ENCODE peak calls at places on chromosome 15, in five cellular contexts. V, W, Y, U and I are unnamed samples.
A peak's percentile ranks its signal among the peaks of the same experiment; 100 is the strongest.

GRCh38 chr15:25684521-25685215 is 178.5 kb downstream of the ATP10A start:
- DNase-seq in W (peak; percentile 57), U (no peak), V (peak; percentile 69), Y (peak; percentile 82), I (no peak)

GRCh38 chr15:25703726-25704125 is 159.4 kb downstream of the ATP10A start:
- DNase-seq in U (no peak), V (no peak), W (no peak), Y (no peak), I (no peak)

GRCh38 chr15:56987286-56987685 is 68.8 kb downstream of the TCF12 start:
- DNase-seq in Y (no peak), W (no peak), U (no peak), V (no peak), I (no peak)

GRCh38 chr15:89704411-89704810 is 13.8 kb downstream of the WDR93 start:
- DNase-seq in Y (peak; percentile 15), W (no peak), V (no peak), U (no peak), I (no peak)

GRCh38 chr15:92164327-92165000 is 229.2 kb upstream of the ST8SIA2 start:
- DNase-seq in V (no peak), W (no peak), Y (peak; percentile 56), U (no peak), I (no peak)

GRCh38 chr15:56241374-56242085 is 2.1 kb downstream of the RFX7 start:
- DNase-seq in Y (peak; percentile 19), V (no peak), W (peak; percentile 31), U (no peak), I (no peak)

GRCh38 chr15:48696627-48697312 is 51.3 kb upstream of the FBN1 start:
- DNase-seq in Y (no peak), U (no peak), V (no peak), W (no peak), I (no peak)

GRCh38 chr15:31200735-31201151 is 99.2 kb upstream of the TRPM1 start:
- DNase-seq in W (peak; percentile 62), Y (peak; percentile 90), V (peak; percentile 65), U (peak; percentile 83), I (peak; percentile 74)

GRCh38 chr15:101048191-101049011 is 129.2 kb downstream of the LRRK1 start:
- DNase-seq in Y (no peak), W (no peak), U (no peak), V (no peak), I (peak; percentile 36)

GRCh38 chr15:42919794-42920280 is 741 bp downstream of the TTBK2 start:
- DNase-seq in W (peak; percentile 23), V (no peak), U (no peak), Y (peak; percentile 38), I (peak; percentile 13)

GRCh38 chr15:48440084-48440483 is 108.9 kb downstream of the DUT start:
- DNase-seq in V (peak; percentile 48), Y (peak; percentile 70), U (peak; percentile 42), W (peak; percentile 90), I (no peak)

GRCh38 chr15:78623786-78624497 is 3.1 kb upstream of the CHRNA3 start:
- DNase-seq in V (no peak), Y (no peak), W (no peak), U (no peak), I (no peak)

GRCh38 chr15:98776607-98777281 is 128.4 kb downstream of the IGF1R start:
- DNase-seq in U (no peak), W (peak; percentile 50), Y (peak; percentile 60), V (peak; percentile 39), I (peak; percentile 57)

GRCh38 chr15:47367991-47368390 is 349.3 kb upstream of the SEMA6D start:
- DNase-seq in U (no peak), Y (no peak), V (no peak), W (no peak), I (no peak)

GRCh38 chr15:88615303-88616107 is 5.6 kb upstream of the AEN start:
- DNase-seq in V (no peak), Y (no peak), W (no peak), U (no peak), I (no peak)

GRCh38 chr15:73930371-73930770 is 4.1 kb downstream of the LOXL1 start:
- DNase-seq in U (peak; percentile 82), Y (peak; percentile 84), V (peak; percentile 75), W (peak; percentile 76), I (no peak)

GRCh38 chr15:77464129-77464865 is 43.6 kb downstream of the HMG20A start:
- DNase-seq in W (no peak), V (no peak), U (no peak), Y (no peak), I (no peak)

GRCh38 chr15:86021281-86022264 is 58.1 kb upstream of the AGBL1 start:
- DNase-seq in Y (no peak), W (no peak), U (no peak), V (peak; percentile 26), I (no peak)

GRCh38 chr15:42073418-42073817 is 20.9 kb downstream of the PLA2G4D start:
- DNase-seq in W (no peak), V (no peak), Y (no peak), U (no peak), I (no peak)

GRCh38 chr15:71275098-71275497 is 159.8 kb downstream of the THSD4 start:
- DNase-seq in U (no peak), V (no peak), Y (peak; percentile 55), W (peak; percentile 69), I (no peak)

GRCh38 chr15:64850778-64851502 is 9.2 kb downstream of the PLEKHO2 start:
- DNase-seq in Y (no peak), V (no peak), W (no peak), U (no peak), I (no peak)

GRCh38 chr15:57538822-57539221 is 52.9 kb upstream of the MYZAP start:
- DNase-seq in V (no peak), Y (no peak), W (no peak), U (no peak), I (no peak)

GRCh38 chr15:51735211-51735610 is 2.2 kb downstream of the LYSMD2 start:
- DNase-seq in Y (no peak), W (no peak), U (no peak), V (no peak), I (no peak)

GRCh38 chr15:51735611-51736010 is 1.8 kb downstream of the LYSMD2 start:
- DNase-seq in V (no peak), W (no peak), U (no peak), Y (no peak), I (no peak)

GRCh38 chr15:51732661-51733060 is 4.8 kb downstream of the LYSMD2 start:
- DNase-seq in Y (no peak), U (no peak), W (no peak), V (no peak), I (no peak)

GRCh38 chr15:51736069-51736468 is 1.4 kb downstream of the LYSMD2 start:
- DNase-seq in Y (peak; percentile 37), U (no peak), W (no peak), V (no peak), I (no peak)

DNA sequence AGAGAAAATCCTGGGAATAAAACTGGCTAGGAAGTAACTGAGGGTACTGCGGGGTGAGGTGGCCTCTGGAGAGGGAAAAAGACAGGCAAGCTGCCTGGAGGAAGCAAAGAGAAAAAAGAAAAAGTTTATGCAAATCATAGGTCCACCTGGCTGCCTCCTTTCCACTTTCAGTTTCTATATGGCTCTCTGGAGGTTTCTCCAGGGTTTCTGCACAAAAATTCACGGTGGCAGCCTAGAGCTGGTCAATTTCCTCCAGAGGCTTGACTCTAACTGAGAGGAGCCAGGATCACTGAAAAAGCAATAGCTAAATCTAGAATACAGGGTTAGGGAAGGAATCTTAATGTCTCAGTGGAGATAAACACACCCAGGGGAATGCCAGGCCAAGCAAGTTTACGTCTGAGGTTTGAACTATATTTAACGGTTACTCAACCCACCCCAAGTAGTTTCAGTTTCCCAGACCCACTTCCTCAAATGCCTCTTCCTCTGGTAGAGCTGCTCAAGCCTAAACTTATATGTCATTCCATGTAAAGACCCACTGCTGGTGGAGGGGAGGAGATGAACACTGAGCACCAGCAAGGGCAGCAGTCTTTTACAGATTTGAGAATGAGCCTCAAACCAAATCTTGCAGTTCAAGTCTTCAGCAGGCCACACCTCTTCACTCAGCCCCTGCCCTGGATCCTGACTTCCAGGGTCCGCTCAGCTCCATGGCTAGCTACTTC is 5.7 kb downstream of the LYSMD2 start:
- DNase-seq in Y (peak; percentile 82), U (no peak), V (no peak), W (peak; percentile 78), I (peak; percentile 49)
- H3K4me1 ChIP-seq in Y (no peaks in the 10 kb centered on the region), U (peaks cover 13% of the 10 kb centered on the region), V (peaks cover 70% of the 10 kb centered on the region), W (peaks cover 12% of the 10 kb centered on the region), I (peaks cover 72% of the 10 kb centered on the region)

GRCh38 chr15:50119063-50119700 is at the start of gene ATP8B4:
- DNase-seq in W (no peak), V (no peak), U (no peak), Y (peak; percentile 10), I (no peak)
- TF ChIP-seq CTCF in W (no peak), V (no peak), U (no peak), Y (no peak), I (no peak)

GRCh38 chr15:75161106-75161505 is 40.6 kb upstream of the C15orf39 start:
- DNase-seq in Y (no peak), V (no peak), U (no peak), W (no peak), I (no peak)

GRCh38 chr15:75167588-75168076 is 34.0 kb upstream of the C15orf39 start:
- DNase-seq in V (no peak), Y (peak; percentile 63), U (no peak), W (peak; percentile 70), I (no peak)

GRCh38 chr15:75161788-75162414 is 39.8 kb upstream of the C15orf39 start:
- DNase-seq in Y (peak; percentile 65), U (no peak), V (peak; percentile 59), W (peak; percentile 31), I (no peak)

GRCh38 chr15:75163150-75163564 is 38.5 kb upstream of the C15orf39 start:
- DNase-seq in U (no peak), V (no peak), Y (no peak), W (no peak), I (no peak)

DNA sequence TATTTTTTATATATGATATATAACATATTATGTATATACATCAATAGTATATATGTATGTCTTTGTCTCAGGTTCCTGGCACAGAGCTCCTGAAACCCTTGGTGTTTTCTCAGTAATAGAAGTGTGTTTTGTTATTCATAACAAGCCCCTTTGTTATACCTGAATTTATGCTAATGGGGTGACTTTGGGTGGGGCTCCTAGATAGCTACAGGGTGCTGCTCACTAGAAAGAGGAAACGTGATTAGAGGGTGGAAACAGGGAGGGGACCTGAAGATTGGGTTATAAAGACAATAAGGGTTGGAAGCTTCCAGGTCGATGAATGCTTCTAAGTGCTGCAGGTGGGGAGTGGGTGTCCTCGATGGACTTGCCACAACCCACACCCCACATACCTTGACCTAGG is 37.1 kb upstream of the C15orf39 start:
- DNase-seq in V (no peak), U (no peak), Y (no peak), W (no peak), I (no peak)
- H3K27ac ChIP-seq in V (no peak overlapping the region), U (no peak overlapping the region), Y (no peak overlapping the region), W (no peak overlapping the region), I (no peak overlapping the region)

DNA sequence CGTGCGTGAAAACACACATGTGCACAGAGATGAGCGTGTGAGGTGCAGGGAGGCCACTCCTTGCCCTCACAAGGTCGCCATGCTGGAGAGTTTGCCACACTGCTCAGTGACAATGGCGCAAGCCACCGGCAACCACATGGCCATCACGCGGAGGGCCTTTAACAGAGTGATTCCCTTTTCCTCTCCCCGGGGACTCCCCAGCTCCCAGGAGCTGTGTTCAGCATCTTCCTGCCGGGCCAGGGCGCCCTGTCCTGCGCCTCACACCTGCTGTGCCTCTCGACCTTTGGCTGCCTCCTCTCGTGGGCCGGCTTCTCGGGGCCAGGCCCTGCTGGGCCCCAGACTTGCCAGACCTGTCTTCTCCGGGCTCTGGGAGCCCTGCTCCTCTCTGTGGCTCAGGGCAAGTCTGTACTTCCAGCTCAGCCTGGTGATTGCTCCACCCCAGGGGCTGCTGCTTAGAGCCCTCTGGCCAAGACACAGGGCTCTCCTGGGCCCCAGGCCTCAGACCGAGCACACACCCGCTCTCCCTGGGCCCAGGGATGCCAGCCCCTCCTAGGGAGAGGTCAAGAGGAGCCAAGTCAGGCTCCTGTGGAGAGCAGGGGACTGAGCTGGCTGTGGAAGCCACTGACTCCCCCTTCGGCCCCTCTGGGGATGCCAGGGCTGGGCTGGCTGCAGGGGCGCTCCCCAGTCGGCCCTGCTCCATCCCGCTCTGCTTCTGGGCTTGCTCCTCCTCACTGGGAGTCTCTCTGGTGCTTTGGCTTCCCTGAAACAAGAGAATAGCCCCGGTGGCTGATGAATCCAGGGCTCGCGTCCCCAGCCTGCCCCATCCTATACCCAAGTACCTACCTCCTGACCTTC is 5.6 kb downstream of the CCDC9B start:
- DNase-seq in Y (no peak), V (no peak), U (peak; percentile 68), W (no peak), I (no peak)
- H3K4me1 ChIP-seq in Y (peaks cover 56% of the 10 kb centered on the region), V (peaks cover 80% of the 10 kb centered on the region), U (peaks cover 64% of the 10 kb centered on the region), W (peaks cover 26% of the 10 kb centered on the region), I (peaks cover 17% of the 10 kb centered on the region)